ENCODE peak calls at places on chromosomes 4 and X, in eight cellular contexts. E, H, G, Q, Y, Z, V and J are unnamed samples.

GRCh38 chr4:10546-10870 is 42.6 kb upstream of the ZNF595 start:
- DNase-seq in E (no peak), H (no peak), G (no peak), Q (no peak), Y (no peak), Z (no peak), V (no peak), J (no peak)

GRCh38 chrX:21798677-21799219 is 40.7 kb upstream of the MBTPS2 start:
- DNase-seq in E (no peak), H (no peak), G (no peak), Q (no peak), Y (no peak), Z (no peak), V (no peak), J (no peak)

GRCh38 chr4:139229534-139230039 is 50.4 kb downstream of the MGARP start:
- DNase-seq in E (no peak), H (no peak), G (peak; percentile 77), Q (no peak), Y (no peak), Z (no peak), V (no peak), J (no peak)

GRCh38 chrX:131792789-131793462 is 230.2 kb upstream of the STK26 start:
- DNase-seq in E (no peak), H (no peak), G (peak; percentile 98), Q (peak; percentile 87), Y (no peak), Z (no peak), V (peak; percentile 96), J (peak; percentile 77)

GRCh38 chr4:11632488-11632887 is 203.8 kb upstream of the HS3ST1 start:
- DNase-seq in E (no peak), H (no peak), G (no peak), Q (no peak), Y (no peak), Z (no peak), V (no peak), J (no peak)

GRCh38 chr4:110533940-110534339 is 58.0 kb downstream of the ENPEP start:
- DNase-seq in E (no peak), H (no peak), G (peak; percentile 53), Q (peak; percentile 36), Y (no peak), Z (no peak), V (no peak), J (no peak)

GRCh38 chr4:99845708-99846469 is 29.3 kb downstream of the DAPP1 start:
- DNase-seq in E (no peak), H (no peak), G (no peak), Q (no peak), Y (no peak), Z (no peak), V (no peak), J (no peak)

GRCh38 chr4:169410839-169411770 is 140.3 kb upstream of the SH3RF1 start:
- DNase-seq in E (peak; percentile 40), H (peak; percentile 29), G (peak; percentile 50), Q (no peak), Y (peak; percentile 29), Z (peak; percentile 45), V (no peak), J (no peak)

GRCh38 chr4:6848717-6849305 is 60.8 kb upstream of the TBC1D14 start:
- DNase-seq in E (no peak), H (no peak), G (no peak), Q (no peak), Y (no peak), Z (no peak), V (no peak), J (no peak)

GRCh38 chrX:31178064-31178768 is 106.4 kb upstream of the FTHL17 start:
- DNase-seq in E (no peak), H (no peak), G (no peak), Q (no peak), Y (no peak), Z (no peak), V (no peak), J (no peak)

GRCh38 chrX:138925330-138925729 is 213.8 kb upstream of the FGF13 start:
- DNase-seq in E (no peak), H (no peak), G (no peak), Q (no peak), Y (no peak), Z (peak; percentile 5), V (no peak), J (no peak)

GRCh38 chr4:110155632-110156031 is 42.8 kb downstream of the ELOVL6 start:
- DNase-seq in E (no peak), H (no peak), G (no peak), Q (no peak), Y (no peak), Z (no peak), V (no peak), J (no peak)

GRCh38 chrX:148517191-148517590 is 16.8 kb downstream of the AFF2 start:
- DNase-seq in E (no peak), H (no peak), G (no peak), Q (no peak), Y (no peak), Z (no peak), V (no peak), J (no peak)

GRCh38 chr4:14856076-14856926 is 146.0 kb upstream of the CPEB2 start:
- DNase-seq in E (no peak), H (peak; percentile 82), G (no peak), Q (peak; percentile 86), Y (no peak), Z (peak; percentile 66), V (peak; percentile 67), J (no peak)

GRCh38 chr4:98720871-98721480 is 62.6 kb upstream of the TSPAN5 start:
- DNase-seq in E (no peak), H (no peak), G (no peak), Q (no peak), Y (no peak), Z (no peak), V (no peak), J (no peak)

DNA sequence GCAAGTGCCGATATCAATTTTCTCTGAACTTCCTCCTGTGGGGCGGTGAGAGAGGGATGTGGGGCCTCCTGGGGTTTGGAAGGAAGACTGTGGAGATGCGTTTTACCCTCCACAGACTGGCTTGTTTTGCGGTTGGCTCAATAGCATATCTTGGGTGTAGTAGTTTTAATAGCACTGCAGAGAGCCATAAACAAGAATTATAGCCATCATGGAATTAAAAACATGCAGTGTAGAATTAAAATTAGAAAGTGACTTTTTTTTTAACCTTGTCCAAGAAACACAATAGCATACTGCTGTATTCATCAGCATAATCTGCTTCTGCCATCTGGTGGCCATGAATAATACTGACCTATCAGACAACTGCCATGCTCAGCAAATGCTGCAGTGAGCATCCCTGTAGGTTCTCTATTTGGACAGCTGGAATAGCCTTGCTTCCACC is 47.3 kb upstream of the SCML1 start:
- DNase-seq in E (peak; percentile 13), H (peak; percentile 41), G (peak; percentile 81), Q (no peak), Y (no peak), Z (no peak), V (peak; percentile 64), J (no peak)
- H3K27ac ChIP-seq in E (no peak overlapping the region), H (no peak overlapping the region), G (no peak overlapping the region), Q (no peak overlapping the region), Y (no peak overlapping the region), Z (no peak overlapping the region), V (no peak overlapping the region), J (no peak overlapping the region)

GRCh38 chr4:153651041-153651960 is 32.8 kb upstream of the TLR2 start:
- DNase-seq in E (peak; percentile 37), H (peak; percentile 72), G (peak; percentile 61), Q (peak; percentile 82), Y (no peak), Z (peak; percentile 88), V (peak; percentile 66), J (peak; percentile 22)

GRCh38 chr4:153649572-153649991 is 34.5 kb upstream of the TLR2 start:
- DNase-seq in E (no peak), H (no peak), G (peak; percentile 77), Q (no peak), Y (no peak), Z (no peak), V (no peak), J (no peak)

GRCh38 chr4:153655004-153655541 is 29.0 kb upstream of the TLR2 start:
- DNase-seq in E (no peak), H (no peak), G (no peak), Q (no peak), Y (no peak), Z (no peak), V (no peak), J (no peak)

GRCh38 chr4:153655928-153656327 is 28.2 kb upstream of the TLR2 start:
- DNase-seq in E (no peak), H (peak; percentile 89), G (no peak), Q (peak; percentile 65), Y (no peak), Z (peak; percentile 77), V (no peak), J (no peak)

DNA sequence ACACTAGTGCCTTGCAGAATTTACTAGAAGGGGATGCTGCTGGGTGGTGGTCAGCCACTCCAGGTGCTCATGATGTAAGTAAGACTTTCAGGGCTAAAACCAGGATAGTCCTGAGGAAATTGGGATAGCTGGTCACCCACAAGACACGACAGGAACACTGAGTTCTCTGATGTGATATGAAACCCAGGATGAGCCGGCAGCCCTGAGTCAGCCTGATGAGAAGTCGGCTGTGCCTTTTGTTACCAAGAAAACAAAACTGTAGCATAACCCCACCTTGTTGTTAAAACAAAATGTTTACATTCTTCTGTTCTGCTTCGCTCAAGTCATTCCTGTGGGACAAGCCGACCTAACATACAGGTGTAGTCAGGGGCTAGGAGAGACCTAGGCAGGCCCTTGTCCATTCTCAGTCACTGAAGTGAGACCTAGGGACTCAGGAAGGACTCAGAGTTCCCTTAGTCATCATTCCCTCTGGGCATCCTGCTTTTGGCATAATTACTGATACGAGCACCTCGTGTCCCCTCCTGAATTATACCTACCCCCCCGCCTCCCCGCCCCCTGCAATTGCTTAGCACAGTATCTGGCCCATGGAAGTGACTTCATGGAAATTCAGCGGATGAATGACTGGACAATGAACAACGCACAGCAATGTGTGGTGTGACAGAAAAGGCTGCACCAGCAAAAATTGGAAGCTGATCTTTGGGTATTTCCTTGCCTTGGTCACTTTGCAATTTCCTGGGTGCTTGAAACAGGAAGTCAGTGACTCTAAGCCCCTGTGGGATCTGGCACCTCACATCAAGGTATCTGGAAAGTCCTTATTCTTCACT is 31.9 kb upstream of the TLR2 start:
- DNase-seq in E (no peak), H (no peak), G (no peak), Q (no peak), Y (no peak), Z (no peak), V (no peak), J (no peak)
- H3K27ac ChIP-seq in E (peak overlapping the region; percentile 34), H (peak overlapping the region; percentile 20), G (no peak overlapping the region), Q (peak overlapping the region; percentile 75), Y (no peak overlapping the region), Z (peak overlapping the region; percentile 93), V (peak overlapping the region; percentile 36), J (peak overlapping the region; percentile 68)

GRCh38 chrX:23900220-23900797 is 7.4 kb downstream of the APOO start:
- DNase-seq in E (no peak), H (peak; percentile 25), G (no peak), Q (no peak), Y (no peak), Z (no peak), V (no peak), J (no peak)
- H3K27ac ChIP-seq in E (no peak overlapping the region), H (no peak overlapping the region), G (no peak overlapping the region), Q (no peak overlapping the region), Y (no peak overlapping the region), Z (peak overlapping the region; percentile 63), V (no peak overlapping the region), J (no peak overlapping the region)

DNA sequence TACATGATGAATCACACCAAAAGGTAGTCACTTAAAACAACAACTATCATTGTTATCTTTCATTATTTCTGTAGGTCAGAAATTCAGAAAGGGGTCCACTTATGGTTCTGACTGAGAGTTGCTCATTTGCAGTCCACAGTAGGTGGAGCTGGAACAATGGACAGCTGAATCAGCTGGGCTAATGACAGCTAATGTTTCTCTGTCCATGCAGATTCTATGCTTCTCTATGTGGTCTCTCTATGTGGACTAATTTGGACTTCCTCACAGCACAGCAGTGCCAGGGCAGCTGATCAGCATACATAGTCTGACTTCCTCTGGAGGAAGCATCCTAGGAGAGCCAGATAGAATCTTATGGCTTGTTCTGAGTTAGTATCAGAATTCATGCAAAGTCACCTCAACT is 131.7 kb upstream of the INTU start:
- DNase-seq in E (no peak), H (no peak), G (no peak), Q (no peak), Y (no peak), Z (no peak), V (no peak), J (no peak)
- H3K27ac ChIP-seq in E (no peak overlapping the region), H (no peak overlapping the region), G (no peak overlapping the region), Q (no peak overlapping the region), Y (no peak overlapping the region), Z (peak overlapping the region; percentile 43), V (no peak overlapping the region), J (no peak overlapping the region)